ENCODE peak calls at places on chromosomes 16 and 17, in seven cellular contexts. A is neuronal stem cell, F is H1, B is IMR-90, U is mesenchymal stem cell, M is H9, H is mesendoderm. R is an unnamed sample.

GRCh38 chr17:65130829-65131228 is 6.3 kb upstream of the RGS9 start:
- DNase-seq in A (no peak), F (no peak), B (no peak), U (no peak), M (no peak), H (no peak), R (no peak)

GRCh38 chr17:82037889-82038195 is 345 bp upstream of the DCXR start:
- DNase-seq in A (no peak), F (no peak), B (no peak), U (no peak), M (no peak), H (no peak), R (no peak)

GRCh38 chr16:69579783-69580182 is 14.0 kb downstream of the NFAT5 start:
- DNase-seq in A (no peak), F (no peak), B (no peak), U (no peak), M (no peak), H (no peak), R (no peak)

GRCh38 chr17:55433629-55434422 is 12.2 kb upstream of the MMD start:
- DNase-seq in A (no peak), F (no peak), B (peak), U (peak), M (no peak), H (no peak), R (peak)

GRCh38 chr17:15966183-15966878 is 21.4 kb downstream of the ADORA2B start:
- DNase-seq in A (peak), F (no peak), B (peak), U (peak), M (peak), H (peak), R (peak)

GRCh38 chr16:1331712-1332617 is 1.5 kb upstream of the BAIAP3 start:
- DNase-seq in A (no peak), F (no peak), B (peak), U (peak), M (peak), H (peak), R (peak)

GRCh38 chr17:76368545-76368944 is 14.8 kb upstream of the PRPSAP1 start:
- DNase-seq in A (no peak), F (no peak), B (peak), U (no peak), M (peak), H (no peak), R (no peak)

GRCh38 chr16:1309888-1310831 is 724 bp downstream of the UBE2I start:
- DNase-seq in A (no peak), F (no peak), B (peak), U (peak), M (no peak), H (no peak), R (no peak)

GRCh38 chr16:19700319-19700781 is 17.7 kb downstream of the KNOP1 start:
- DNase-seq in A (no peak), F (no peak), B (peak), U (peak), M (no peak), H (no peak), R (no peak)

GRCh38 chr17:11953924-11954323 is 43.4 kb downstream of the ZNF18 start:
- DNase-seq in A (no peak), F (no peak), B (no peak), U (peak), M (no peak), H (no peak), R (no peak)

GRCh38 chr17:6695565-6695964 is 17.6 kb downstream of the SLC13A5 start:
- DNase-seq in A (no peak), F (no peak), B (no peak), U (no peak), M (no peak), H (no peak), R (no peak)

GRCh38 chr16:53504161-53504663 is 1.2 kb upstream of the AKTIP start:
- DNase-seq in A (no peak), F (no peak), B (peak), U (no peak), M (no peak), H (peak), R (no peak)

GRCh38 chr16:610513-611381 is 20.0 kb upstream of the WFIKKN1 start:
- DNase-seq in A (no peak), F (no peak), B (no peak), U (no peak), M (peak), H (peak), R (peak)

GRCh38 chr16:73369841-73370240 is 321.9 kb upstream of the ZFHX3 start:
- DNase-seq in A (no peak), F (no peak), B (no peak), U (no peak), M (no peak), H (no peak), R (no peak)

GRCh38 chr17:64615025-64615677 is 47.0 kb downstream of the SMURF2 start:
- DNase-seq in A (no peak), F (no peak), B (peak), U (peak), M (no peak), H (peak), R (no peak)

GRCh38 chr16:85461814-85462404 is 151.2 kb upstream of the GSE1 start:
- DNase-seq in A (peak), F (no peak), B (peak), U (peak), M (peak), H (peak), R (no peak)

GRCh38 chr17:81340606-81341346 is 45.7 kb upstream of the SLC38A10 start:
- DNase-seq in A (no peak), F (no peak), B (no peak), U (peak), M (peak), H (no peak), R (no peak)

GRCh38 chr16:67489401-67490083 is 6.2 kb upstream of the AGRP start:
- DNase-seq in A (no peak), F (no peak), B (no peak), U (peak), M (no peak), H (peak), R (no peak)

DNA sequence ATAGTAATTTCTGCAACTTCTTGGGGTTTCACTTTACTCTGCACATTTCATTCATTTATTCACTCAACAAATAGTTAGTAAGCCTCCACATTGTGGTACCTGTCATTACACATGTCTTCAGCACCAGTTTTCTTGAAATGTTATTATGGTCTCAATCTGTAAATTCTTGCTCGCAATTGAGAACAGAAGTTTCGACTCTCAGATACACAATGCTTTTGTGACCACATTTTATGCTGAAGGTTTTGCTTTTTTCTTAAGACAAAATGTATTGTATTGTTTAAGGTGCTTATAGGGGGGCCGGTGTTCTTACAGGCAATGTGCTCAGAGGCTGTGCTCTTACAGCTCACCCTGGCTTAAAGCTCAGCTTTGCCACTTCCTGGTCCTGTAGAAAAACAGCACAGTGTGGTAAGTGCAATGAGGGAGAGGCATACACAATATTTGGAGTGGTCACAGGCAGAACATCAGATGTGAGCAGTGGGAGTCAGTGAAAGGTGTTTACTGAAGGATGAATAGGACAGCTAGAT is 17.6 kb downstream of the CNTNAP4 start:
- DNase-seq in A (no peak), F (no peak), B (no peak), U (no peak), M (no peak), H (no peak), R (no peak)
- H3K23ac ChIP-seq in A (no peak), F (no peak), B (no peak), U (no peak), M (no peak), H (no peak), R (no peak)

DNA sequence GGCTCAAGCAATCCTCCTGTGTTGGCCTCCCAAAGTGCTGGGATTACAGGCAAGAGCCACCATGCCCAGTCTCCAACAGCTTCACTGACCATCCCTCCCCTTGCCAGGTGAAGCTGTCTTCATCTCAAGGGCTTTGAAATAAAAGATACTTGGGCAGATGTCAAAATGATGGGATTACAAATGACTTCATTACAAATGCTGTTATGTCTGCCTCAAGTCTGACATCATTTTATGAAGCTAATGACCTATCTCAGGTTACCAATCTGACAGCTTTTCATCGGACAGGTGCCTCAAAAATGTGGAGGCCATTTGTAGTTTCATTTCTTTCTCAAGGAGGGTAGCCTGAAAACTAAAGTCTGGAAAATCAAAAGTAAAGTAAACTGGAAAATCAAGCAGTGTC is 323.7 kb upstream of the TBX2 start:
- DNase-seq in A (no peak), F (no peak), B (no peak), U (no peak), M (no peak), H (no peak), R (no peak)
- H3K23ac ChIP-seq in A (no peak), F (no peak), B (no peak), U (no peak), M (no peak), H (no peak), R (no peak)

GRCh38 chr17:37786481-37786880 is 41.6 kb upstream of the HNF1B start:
- DNase-seq in A (no peak), F (no peak), B (peak), U (no peak), M (no peak), H (no peak), R (no peak)
- H3K23ac ChIP-seq in A (no peak), F (no peak), B (peak), U (no peak), M (no peak), H (no peak), R (no peak)

GRCh38 chr17:47252766-47253512 is 688 bp upstream of the ITGB3 start:
- DNase-seq in A (no peak), F (no peak), B (no peak), U (no peak), M (no peak), H (no peak), R (no peak)

GRCh38 chr17:47252209-47252608 is 1.4 kb upstream of the ITGB3 start:
- DNase-seq in A (no peak), F (no peak), B (no peak), U (no peak), M (no peak), H (peak), R (peak)

GRCh38 chr17:47251421-47251940 is 2.1 kb upstream of the ITGB3 start:
- DNase-seq in A (no peak), F (no peak), B (no peak), U (no peak), M (no peak), H (peak), R (no peak)

GRCh38 chr17:47253541-47254402 is at the start of gene ITGB3:
- DNase-seq in A (peak), F (no peak), B (peak), U (peak), M (peak), H (peak), R (peak)

GRCh38 chr17:47254403-47254943 is 846 bp downstream of the ITGB3 start:
- DNase-seq in A (no peak), F (no peak), B (no peak), U (no peak), M (peak), H (no peak), R (no peak)
- H3K23ac ChIP-seq in A (peak), F (no peak), B (peak), U (no peak), M (no peak), H (no peak), R (no peak)

DNA sequence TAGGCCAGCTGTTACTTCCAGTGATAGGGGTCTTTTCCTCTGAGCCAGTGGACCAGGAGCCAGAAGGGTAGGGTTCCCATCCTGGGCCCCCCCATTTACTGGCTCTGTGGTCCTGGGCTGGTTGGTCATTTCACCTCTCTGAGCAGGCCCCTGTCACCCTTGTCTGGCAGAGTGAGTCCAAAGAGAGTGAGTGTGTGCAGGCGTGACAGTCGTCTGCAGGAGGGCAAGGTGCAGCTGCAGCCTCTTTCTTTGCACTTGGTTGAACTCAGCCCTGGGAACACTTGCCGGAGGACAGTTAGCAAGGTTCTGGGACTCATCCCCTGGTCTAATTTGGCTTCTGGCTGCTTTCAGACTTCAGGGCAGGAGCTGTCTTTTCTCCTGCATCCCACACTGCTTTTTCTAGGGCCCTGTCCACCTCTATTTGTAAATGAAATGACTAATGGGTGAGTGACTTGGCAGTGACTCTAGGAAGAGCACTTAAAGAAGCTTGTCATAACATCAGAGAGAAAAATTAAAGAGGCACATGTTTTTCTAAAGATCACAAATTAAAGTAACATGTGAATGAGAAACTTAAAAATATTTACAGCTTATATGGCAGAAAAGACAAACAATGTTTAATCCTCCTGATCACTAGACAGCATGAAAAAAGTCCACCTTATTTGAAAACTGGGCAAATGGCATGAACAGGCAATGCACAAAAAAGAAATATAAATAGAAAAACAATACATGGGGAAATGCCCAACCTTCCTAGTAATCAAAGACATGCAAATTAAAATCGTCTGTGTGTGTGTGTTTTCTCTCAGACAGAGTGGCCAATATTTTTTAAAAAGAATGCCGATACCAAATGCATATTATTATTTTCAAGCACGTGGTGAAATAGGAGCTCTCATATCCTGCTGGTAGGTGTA is 137.5 kb downstream of the NTN1 start:
- DNase-seq in A (no peak), F (no peak), B (no peak), U (no peak), M (no peak), H (no peak), R (no peak)
- H3K23ac ChIP-seq in A (no peak), F (no peak), B (no peak), U (no peak), M (no peak), H (no peak), R (no peak)

GRCh38 chr16:14329727-14330363 is 258.7 kb downstream of the MRTFB start:
- DNase-seq in A (no peak), F (no peak), B (no peak), U (no peak), M (no peak), H (no peak), R (no peak)

GRCh38 chr16:14333361-14333760 is 262.2 kb downstream of the MRTFB start:
- DNase-seq in A (no peak), F (no peak), B (no peak), U (no peak), M (no peak), H (no peak), R (no peak)

GRCh38 chr16:14334366-14335105 is 263.4 kb downstream of the MRTFB start:
- DNase-seq in A (no peak), F (no peak), B (no peak), U (no peak), M (no peak), H (no peak), R (peak)

GRCh38 chr16:14335297-14335696 is 264.2 kb downstream of the MRTFB start:
- DNase-seq in A (no peak), F (no peak), B (no peak), U (no peak), M (no peak), H (no peak), R (no peak)

DNA sequence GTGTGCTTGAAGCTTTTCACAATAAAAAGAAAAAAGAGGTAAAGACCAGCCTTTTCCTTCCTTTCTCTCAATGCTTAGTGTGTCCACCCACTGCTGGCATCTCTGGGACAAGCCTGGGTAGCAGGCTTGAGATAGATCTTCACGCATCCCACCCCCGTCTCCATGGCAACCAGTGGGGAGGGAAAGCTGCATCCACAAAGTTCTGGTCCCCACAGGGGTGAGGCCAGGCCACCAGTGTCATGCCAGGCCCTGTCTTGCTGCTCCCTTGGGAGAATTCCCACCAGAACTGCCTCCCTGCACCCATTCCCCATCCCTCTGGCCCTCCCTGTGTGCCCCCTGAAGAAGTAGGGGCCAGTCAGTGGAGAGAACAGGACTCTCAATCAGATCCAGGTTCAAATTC is 259.9 kb downstream of the MRTFB start:
- DNase-seq in A (no peak), F (no peak), B (no peak), U (no peak), M (no peak), H (peak), R (no peak)
- H3K23ac ChIP-seq in A (no peak), F (no peak), B (no peak), U (no peak), M (no peak), H (no peak), R (no peak)

GRCh38 chr17:41904242-41904841 is 14.4 kb downstream of the ACLY start:
- DNase-seq in A (no peak), F (no peak), B (no peak), U (no peak), M (no peak), H (no peak), R (no peak)
- H3K23ac ChIP-seq in A (no peak), F (no peak), B (no peak), U (no peak), M (no peak), H (no peak), R (no peak)

GRCh38 chr16:57039148-57039812 is 49.9 kb downstream of the NLRC5 start:
- DNase-seq in A (no peak), F (no peak), B (peak), U (peak), M (no peak), H (no peak), R (no peak)
- H3K23ac ChIP-seq in A (no peak), F (no peak), B (no peak), U (no peak), M (no peak), H (no peak), R (no peak)

R was measured in trophoblast cell.